ENCODE peak calls at places on chromosomes 13 and 19, in five cellular contexts. R, G, T, Z and U are unnamed samples.

GRCh38 chr13:27954406-27954851 is 14.7 kb downstream of the CDX2 start:
- DNase-seq in Z (no peak), T (peak), R (peak), G (no peak), U (peak)

GRCh38 chr13:97302611-97303010 is 80.5 kb downstream of the MBNL2 start:
- DNase-seq in Z (no peak), R (no peak), T (no peak), G (no peak), U (no peak)

GRCh38 chr19:2015611-2015950 is at the start of gene BTBD2:
- DNase-seq in Z (no peak), G (peak), R (peak), T (no peak), U (peak)

GRCh38 chr13:78393286-78393685 is 210.1 kb downstream of the POU4F1 start:
- DNase-seq in T (no peak), G (no peak), Z (no peak), R (no peak), U (no peak)

GRCh38 chr13:48749699-48750473 is 96.2 kb downstream of the CYSLTR2 start:
- DNase-seq in G (peak), T (peak), R (peak), Z (peak), U (peak)

GRCh38 chr13:74301200-74302063 is 167.2 kb upstream of the KLF12 start:
- DNase-seq in T (no peak), Z (no peak), G (no peak), R (no peak), U (peak)

GRCh38 chr13:74204606-74205312 is 70.6 kb upstream of the KLF12 start:
- DNase-seq in G (no peak), R (no peak), Z (no peak), T (no peak), U (no peak)

GRCh38 chr13:94678845-94679244 is 33.5 kb downstream of the SOX21 start:
- DNase-seq in G (no peak), R (no peak), Z (no peak), T (no peak), U (no peak)

DNA sequence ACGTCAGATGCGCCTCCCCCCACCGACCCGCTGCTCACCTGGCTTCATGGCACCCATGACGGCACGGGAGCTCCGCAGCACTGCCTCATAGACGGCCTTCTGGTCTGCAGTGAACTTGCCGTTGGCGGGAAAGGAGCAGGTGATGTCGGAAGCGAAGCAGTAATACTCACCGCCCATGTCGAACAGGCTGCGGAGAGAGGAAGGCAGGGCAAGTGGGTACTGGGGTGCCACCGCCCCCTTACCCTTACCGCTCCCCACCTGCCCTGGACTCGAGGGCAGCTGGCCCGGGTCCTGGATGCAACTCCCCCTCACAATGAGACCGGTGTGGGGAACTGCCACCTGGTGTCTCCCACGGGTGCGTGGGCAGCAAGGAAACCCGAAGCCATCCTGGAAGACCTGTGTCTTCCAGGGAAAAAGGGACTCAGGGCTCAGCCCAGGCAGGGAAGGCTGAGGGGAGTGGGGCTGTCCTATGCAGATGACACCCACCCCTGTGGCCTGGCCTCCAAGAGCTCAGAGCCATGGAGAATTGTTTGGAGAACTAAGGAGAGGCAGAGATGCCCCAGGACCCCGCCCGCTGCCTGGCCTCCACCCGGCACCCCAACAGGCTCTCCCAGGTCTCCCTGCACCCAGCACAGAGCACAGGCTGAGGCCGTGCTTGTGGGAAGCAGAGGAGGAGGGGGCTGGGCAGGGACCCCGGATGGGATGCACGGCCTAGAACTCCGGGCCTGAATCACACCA is 28.3 kb downstream of the CEBPG start:
- DNase-seq in T (no peak), R (peak), G (no peak), Z (no peak), U (no peak)
- TF ChIP-seq REST in T (no peak), R (no peak), G (no peak), Z (no peak), U (no peak)

DNA sequence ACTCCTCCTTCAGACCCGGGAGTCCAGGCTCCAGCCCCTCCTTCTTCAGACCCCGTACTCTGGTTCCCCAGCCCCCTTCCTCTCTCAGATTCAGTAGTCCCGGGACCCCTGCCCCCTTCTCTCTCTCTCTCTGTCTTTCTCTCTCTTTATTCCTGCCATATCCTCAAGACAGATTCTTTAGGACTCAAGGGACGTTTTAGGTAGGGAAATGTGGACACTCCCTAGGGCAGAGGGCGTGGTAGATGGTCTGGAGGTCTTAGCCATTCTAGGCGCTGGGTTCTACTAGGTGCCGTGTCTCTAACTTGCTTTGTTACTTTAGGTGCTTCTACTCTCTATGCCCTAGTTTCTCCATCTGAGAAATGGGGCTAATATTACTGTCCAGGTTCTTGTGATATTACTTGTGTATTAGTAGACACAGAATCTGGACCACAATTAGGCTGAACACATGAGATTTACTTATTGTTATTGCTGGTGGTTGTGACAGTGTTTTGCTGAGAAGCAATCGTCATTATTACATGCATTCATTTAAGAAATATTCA is 751 bp upstream of the C19orf84 start:
- DNase-seq in T (no peak), R (no peak), Z (no peak), G (no peak), U (no peak)
- TF ChIP-seq CTCF in T (no peak), R (no peak), Z (no peak), G (no peak), U (no peak)

GRCh38 chr19:41811036-41811435 is 14.6 kb downstream of the CEACAM3 start:
- DNase-seq in G (no peak), R (no peak), T (no peak), Z (no peak), U (no peak)
- TF ChIP-seq REST in G (no peak), R (no peak), T (no peak), Z (no peak), U (no peak)

DNA sequence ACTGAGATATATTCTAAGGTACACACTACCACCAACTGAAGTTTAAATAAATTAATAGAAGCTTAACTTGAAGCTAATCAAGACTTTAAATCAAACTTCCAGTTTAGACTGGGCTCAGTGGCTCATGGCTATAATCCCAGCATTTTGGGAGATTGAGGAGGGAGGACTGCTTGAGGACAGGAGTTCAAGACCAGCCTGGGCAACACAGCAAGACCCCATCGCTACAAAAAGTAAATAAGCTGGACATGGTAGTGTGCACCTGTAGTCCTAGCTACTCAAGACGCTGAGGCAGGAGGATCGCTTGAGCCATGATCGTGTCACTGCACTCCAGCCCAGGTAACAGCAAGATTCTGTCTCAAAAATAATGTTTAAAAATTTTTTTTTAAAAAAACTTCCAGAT is 8.6 kb downstream of the KPNA3 start:
- DNase-seq in R (no peak), T (no peak), G (no peak), Z (no peak), U (no peak)
- TF ChIP-seq CTCF in R (no peak), T (no peak), G (no peak), Z (no peak), U (no peak)

GRCh38 chr13:30551194-30551593 is 66.5 kb upstream of the USPL1 start:
- DNase-seq in Z (no peak), G (peak), R (peak), T (no peak), U (peak)
- TF ChIP-seq REST in Z (no peak), G (no peak), R (no peak), T (no peak), U (no peak)

DNA sequence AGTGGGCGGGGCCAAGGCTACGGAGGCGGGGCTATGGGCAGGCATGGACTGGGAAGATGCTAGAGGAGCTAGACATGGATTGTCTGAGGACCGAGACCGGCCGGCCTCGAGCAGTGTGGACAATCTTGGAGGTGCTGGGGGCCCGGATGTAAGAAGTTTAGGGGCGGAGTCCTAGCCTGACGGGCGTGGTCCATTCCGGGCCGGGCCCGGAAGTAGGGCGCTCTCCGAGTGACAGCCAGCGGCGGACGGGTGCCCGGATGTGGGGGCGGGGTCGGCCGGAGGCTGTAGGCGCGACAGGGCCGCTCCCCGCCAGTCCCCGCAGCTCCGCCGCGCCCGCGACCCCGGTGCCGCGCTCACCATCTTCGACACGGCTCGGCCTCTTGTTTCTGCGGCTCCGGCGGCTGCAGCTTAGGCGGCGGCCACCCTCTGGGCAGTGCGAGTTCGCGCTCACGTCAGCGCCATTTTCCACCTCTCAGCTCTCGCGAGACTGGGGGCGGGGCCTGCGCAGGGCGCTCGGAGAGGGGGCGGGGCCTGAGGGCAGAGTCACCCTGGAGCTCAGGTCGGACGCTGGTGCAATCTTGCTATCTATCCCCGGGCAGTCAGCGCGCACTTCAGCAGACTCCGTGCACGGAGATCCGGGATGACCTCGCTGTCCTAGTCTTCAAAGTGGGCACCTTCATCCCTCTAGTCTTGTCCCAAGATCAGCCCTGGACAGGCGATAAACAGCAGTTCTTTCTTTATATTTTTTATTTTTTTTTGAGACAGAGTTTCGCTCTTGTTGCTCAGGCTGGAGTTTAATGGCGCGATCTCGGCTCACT is at the start of gene ZNF414:
- DNase-seq in T (peak), Z (peak), G (peak), R (peak), U (peak)
- TF ChIP-seq CTCF in T (no peak), Z (no peak), G (no peak), R (no peak), U (no peak)

GRCh38 chr13:104008075-104008474 is 941.9 kb upstream of the SLC10A2 start:
- DNase-seq in R (no peak), Z (no peak), G (no peak), T (no peak), U (no peak)

GRCh38 chr13:104004572-104004971 is 938.4 kb upstream of the SLC10A2 start:
- DNase-seq in T (no peak), R (no peak), G (no peak), Z (no peak), U (no peak)

GRCh38 chr13:104001766-104002165 is 935.5 kb upstream of the SLC10A2 start:
- DNase-seq in T (no peak), G (no peak), R (no peak), Z (no peak), U (no peak)

GRCh38 chr13:104008571-104009435 is 942.6 kb upstream of the SLC10A2 start:
- DNase-seq in Z (no peak), T (no peak), G (no peak), R (peak), U (no peak)

GRCh38 chr13:104006625-104007061 is 940.4 kb upstream of the SLC10A2 start:
- DNase-seq in G (no peak), R (peak), Z (no peak), T (no peak), U (no peak)
- TF ChIP-seq REST in G (no peak), R (no peak), Z (no peak), T (no peak), U (no peak)

GRCh38 chr13:44726214-44726613 is 150.1 kb upstream of the TSC22D1 start:
- DNase-seq in R (no peak), Z (no peak), G (no peak), T (no peak), U (no peak)

GRCh38 chr13:44732503-44733098 is 156.5 kb upstream of the TSC22D1 start:
- DNase-seq in T (no peak), R (no peak), G (no peak), Z (no peak), U (peak)

GRCh38 chr13:44730099-44730498 is 154.0 kb upstream of the TSC22D1 start:
- DNase-seq in R (no peak), T (no peak), Z (no peak), G (no peak), U (no peak)

GRCh38 chr13:44726777-44727176 is 150.6 kb upstream of the TSC22D1 start:
- DNase-seq in Z (no peak), R (no peak), G (no peak), T (no peak), U (no peak)
- TF ChIP-seq CTCF in Z (no peak), R (no peak), G (no peak), T (no peak), U (no peak)